ENCODE peak calls at places on chromosome 1, in six cellular contexts. One of them, this sample, is unnamed.

GRCh38 chr1:81379430-81379829 is 421.3 kb upstream of the ADGRL2 start:
- DNase-seq in HFFc6: no peak
- DNase-seq in pancreas: no peak
- DNase-seq in endothelial cell: no peak
- DNase-seq in tibial artery: no peak
- DNase-seq in astrocyte of the spinal cord: no peak
- DNase-seq in this sample: no peak

GRCh38 chr1:26053718-26054572 is 8.0 kb upstream of the SLC30A2 start:
- DNase-seq in astrocyte of the spinal cord: no peak
- DNase-seq in pancreas: no peak
- DNase-seq in tibial artery: no peak
- DNase-seq in endothelial cell: no peak
- DNase-seq in HFFc6: no peak
- DNase-seq in this sample: no peak

GRCh38 chr1:15803380-15803779 is 4.1 kb downstream of the UQCRHL start:
- DNase-seq in astrocyte of the spinal cord: peak
- DNase-seq in HFFc6: peak
- DNase-seq in tibial artery: no peak
- DNase-seq in pancreas: no peak
- DNase-seq in endothelial cell: peak
- DNase-seq in this sample: no peak

GRCh38 chr1:18651727-18652126 is 21.1 kb downstream of the PAX7 start:
- DNase-seq in astrocyte of the spinal cord: no peak
- DNase-seq in tibial artery: no peak
- DNase-seq in pancreas: no peak
- DNase-seq in HFFc6: no peak
- DNase-seq in endothelial cell: no peak
- DNase-seq in this sample: no peak

GRCh38 chr1:230493264-230493663 is 67.1 kb upstream of the PGBD5 start:
- DNase-seq in HFFc6: no peak
- DNase-seq in astrocyte of the spinal cord: no peak
- DNase-seq in tibial artery: no peak
- DNase-seq in pancreas: no peak
- DNase-seq in endothelial cell: no peak
- DNase-seq in this sample: no peak

GRCh38 chr1:167685844-167686243 is 35.9 kb upstream of the MPZL1 start:
- DNase-seq in pancreas: no peak
- DNase-seq in tibial artery: no peak
- DNase-seq in HFFc6: no peak
- DNase-seq in endothelial cell: no peak
- DNase-seq in astrocyte of the spinal cord: no peak
- DNase-seq in this sample: no peak

GRCh38 chr1:3610165-3610822 is 1.0 kb downstream of the MEGF6 start:
- DNase-seq in pancreas: no peak
- DNase-seq in endothelial cell: no peak
- DNase-seq in astrocyte of the spinal cord: no peak
- DNase-seq in HFFc6: no peak
- DNase-seq in tibial artery: no peak
- DNase-seq in this sample: no peak

GRCh38 chr1:168726719-168727118 is 2.3 kb downstream of the DPT start:
- DNase-seq in astrocyte of the spinal cord: no peak
- DNase-seq in tibial artery: no peak
- DNase-seq in HFFc6: no peak
- DNase-seq in pancreas: no peak
- DNase-seq in endothelial cell: no peak
- DNase-seq in this sample: no peak

GRCh38 chr1:203607169-203607873 is 19.3 kb upstream of the ATP2B4 start:
- DNase-seq in astrocyte of the spinal cord: peak
- DNase-seq in endothelial cell: no peak
- DNase-seq in pancreas: no peak
- DNase-seq in HFFc6: peak
- DNase-seq in tibial artery: peak
- DNase-seq in this sample: peak

GRCh38 chr1:246068619-246069509 is 438.2 kb downstream of the SMYD3 start:
- DNase-seq in pancreas: no peak
- DNase-seq in endothelial cell: no peak
- DNase-seq in astrocyte of the spinal cord: no peak
- DNase-seq in tibial artery: no peak
- DNase-seq in HFFc6: no peak
- DNase-seq in this sample: no peak

GRCh38 chr1:248807067-248807737 is 18.5 kb downstream of the SH3BP5L start:
- DNase-seq in tibial artery: no peak
- DNase-seq in pancreas: peak
- DNase-seq in HFFc6: no peak
- DNase-seq in endothelial cell: peak
- DNase-seq in astrocyte of the spinal cord: peak
- DNase-seq in this sample: no peak

GRCh38 chr1:18365099-18365705 is 115.5 kb upstream of the KLHDC7A start:
- DNase-seq in pancreas: no peak
- DNase-seq in HFFc6: no peak
- DNase-seq in astrocyte of the spinal cord: no peak
- DNase-seq in tibial artery: no peak
- DNase-seq in endothelial cell: no peak
- DNase-seq in this sample: no peak

GRCh38 chr1:107829083-107829771 is 135.8 kb downstream of the VAV3 start:
- DNase-seq in pancreas: no peak
- DNase-seq in HFFc6: no peak
- DNase-seq in endothelial cell: no peak
- DNase-seq in astrocyte of the spinal cord: peak
- DNase-seq in tibial artery: no peak
- DNase-seq in this sample: no peak

GRCh38 chr1:182080955-182081582 is 19.6 kb upstream of the ZNF648 start:
- DNase-seq in HFFc6: peak
- DNase-seq in tibial artery: no peak
- DNase-seq in pancreas: no peak
- DNase-seq in endothelial cell: peak
- DNase-seq in astrocyte of the spinal cord: peak
- DNase-seq in this sample: no peak

GRCh38 chr1:237953238-237953637 is 62.5 kb upstream of the ZP4 start:
- DNase-seq in pancreas: no peak
- DNase-seq in astrocyte of the spinal cord: no peak
- DNase-seq in endothelial cell: no peak
- DNase-seq in HFFc6: peak
- DNase-seq in tibial artery: no peak
- DNase-seq in this sample: no peak

GRCh38 chr1:89687254-89687653 is 54.3 kb downstream of the LRRC8C start:
- DNase-seq in astrocyte of the spinal cord: no peak
- DNase-seq in endothelial cell: no peak
- DNase-seq in HFFc6: peak
- DNase-seq in pancreas: no peak
- DNase-seq in tibial artery: no peak
- DNase-seq in this sample: no peak

GRCh38 chr1:243946946-243947345 is 96.9 kb upstream of the AKT3 start:
- DNase-seq in astrocyte of the spinal cord: no peak
- DNase-seq in endothelial cell: peak
- DNase-seq in tibial artery: no peak
- DNase-seq in pancreas: no peak
- DNase-seq in HFFc6: no peak
- DNase-seq in this sample: no peak
- TF ChIP-seq CTCF in astrocyte of the spinal cord: peak
- TF ChIP-seq CTCF in endothelial cell: peak
- TF ChIP-seq CTCF in tibial artery: peak
- TF ChIP-seq CTCF in pancreas: no peak
- TF ChIP-seq CTCF in HFFc6: peak
- TF ChIP-seq CTCF in this sample: peak

GRCh38 chr1:75616436-75617433 is 5.8 kb upstream of the SLC44A5 start:
- DNase-seq in tibial artery: no peak
- DNase-seq in endothelial cell: peak
- DNase-seq in astrocyte of the spinal cord: peak
- DNase-seq in pancreas: peak
- DNase-seq in HFFc6: no peak
- DNase-seq in this sample: no peak

GRCh38 chr1:75611014-75611413 is at the start of gene SLC44A5:
- DNase-seq in tibial artery: no peak
- DNase-seq in pancreas: no peak
- DNase-seq in astrocyte of the spinal cord: no peak
- DNase-seq in HFFc6: no peak
- DNase-seq in endothelial cell: no peak
- DNase-seq in this sample: no peak

GRCh38 chr1:75618382-75618781 is 7.5 kb upstream of the SLC44A5 start:
- DNase-seq in tibial artery: no peak
- DNase-seq in astrocyte of the spinal cord: no peak
- DNase-seq in HFFc6: no peak
- DNase-seq in endothelial cell: no peak
- DNase-seq in pancreas: no peak
- DNase-seq in this sample: no peak

GRCh38 chr1:75615664-75616435 is 4.9 kb upstream of the SLC44A5 start:
- DNase-seq in tibial artery: peak
- DNase-seq in endothelial cell: peak
- DNase-seq in pancreas: peak
- DNase-seq in astrocyte of the spinal cord: peak
- DNase-seq in HFFc6: no peak
- DNase-seq in this sample: no peak

DNA sequence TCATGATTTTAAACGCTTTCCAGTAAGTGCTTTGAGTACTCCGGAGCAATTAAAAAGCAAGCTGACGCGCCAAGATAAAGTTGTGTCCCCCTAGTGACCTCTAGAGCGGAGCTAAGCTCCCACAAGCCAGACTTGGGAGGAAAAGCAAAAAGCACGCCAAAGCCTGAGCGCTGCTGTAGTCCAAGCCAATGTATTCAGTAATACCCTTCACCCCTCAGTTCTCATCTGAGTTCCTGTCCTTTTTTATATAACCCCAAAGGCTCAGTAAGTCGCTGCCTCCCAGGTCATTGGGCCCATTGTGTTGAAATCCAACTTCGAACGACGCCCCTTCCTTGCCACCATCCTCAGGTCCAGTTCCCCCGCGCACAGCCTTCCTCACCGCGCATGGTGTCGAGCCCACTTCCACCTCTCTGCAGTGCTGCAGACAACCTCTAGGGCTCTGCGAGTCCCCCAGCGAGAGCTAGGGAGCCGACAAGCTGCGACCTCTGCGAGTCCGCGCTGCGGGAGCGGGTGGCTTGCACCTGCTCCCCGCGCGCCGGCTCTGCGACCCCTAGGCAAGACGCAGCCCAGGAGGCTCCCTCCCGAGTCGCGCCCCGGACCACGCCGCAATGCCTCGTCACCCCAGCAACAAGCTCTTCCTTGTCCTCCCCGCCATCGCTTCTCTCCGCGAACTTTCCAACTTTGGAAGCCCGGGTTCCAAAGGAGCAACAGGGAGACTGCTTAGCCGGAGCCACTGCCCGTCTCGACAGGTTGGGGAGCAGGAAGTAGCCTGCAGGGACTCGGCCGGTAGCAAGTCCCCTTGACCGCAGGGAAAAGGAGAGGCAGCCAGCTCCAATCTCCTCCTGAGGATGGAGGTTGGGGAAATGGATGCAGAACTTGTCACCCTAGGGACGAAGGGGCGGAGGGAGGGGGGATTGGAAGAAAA is 3.8 kb upstream of the SLC44A5 start:
- DNase-seq in pancreas: peak
- DNase-seq in tibial artery: peak
- DNase-seq in HFFc6: no peak
- DNase-seq in astrocyte of the spinal cord: peak
- DNase-seq in endothelial cell: peak
- DNase-seq in this sample: no peak
- TF ChIP-seq CTCF in pancreas: peak
- TF ChIP-seq CTCF in tibial artery: peak
- TF ChIP-seq CTCF in HFFc6: peak
- TF ChIP-seq CTCF in astrocyte of the spinal cord: peak
- TF ChIP-seq CTCF in endothelial cell: no peak
- TF ChIP-seq CTCF in this sample: peak

DNA sequence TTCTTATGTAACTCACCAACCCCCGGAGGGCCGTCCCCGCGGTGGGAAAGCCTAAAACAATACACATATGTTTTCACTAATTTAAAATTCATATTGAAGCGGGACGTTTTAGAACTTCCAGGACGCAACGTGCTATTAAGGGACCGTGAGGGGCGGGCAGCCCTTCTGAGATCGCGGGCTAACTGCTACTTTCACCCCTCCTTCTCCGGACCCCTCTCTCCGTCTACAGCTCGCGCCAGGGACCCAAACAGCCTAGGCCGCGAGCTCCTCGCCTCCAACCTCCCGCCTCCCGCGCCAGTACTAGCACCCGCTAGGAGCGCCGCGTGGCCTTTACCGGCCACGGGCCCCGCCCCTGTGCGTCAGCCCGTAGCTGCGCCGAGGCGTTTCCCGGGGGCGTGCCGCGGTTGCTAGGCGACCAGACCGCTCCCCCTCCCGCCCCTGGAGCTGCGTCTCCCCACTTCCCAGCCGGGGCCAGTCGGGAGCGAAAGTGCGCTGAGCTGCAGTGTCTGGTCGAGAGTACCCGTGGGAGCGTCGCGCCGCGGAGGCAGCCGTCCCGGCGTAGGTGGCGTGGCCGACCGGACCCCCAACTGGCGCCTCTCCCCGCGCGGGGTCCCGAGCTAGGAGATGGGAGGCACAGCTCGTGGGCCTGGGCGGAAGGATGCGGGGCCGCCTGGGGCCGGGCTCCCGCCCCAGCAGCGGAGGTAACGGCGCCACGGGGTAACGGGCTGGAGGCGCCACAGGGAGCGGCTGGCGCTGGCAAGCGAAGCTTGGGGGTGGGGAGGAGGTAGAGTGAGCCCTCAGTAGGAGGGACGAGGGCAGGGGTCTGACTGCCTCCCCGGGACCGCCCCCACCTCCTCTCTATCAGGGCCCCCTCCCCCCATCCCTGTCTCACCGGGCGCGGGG is at the start of gene DYRK3:
- DNase-seq in HFFc6: peak
- DNase-seq in pancreas: peak
- DNase-seq in astrocyte of the spinal cord: peak
- DNase-seq in tibial artery: peak
- DNase-seq in endothelial cell: peak
- DNase-seq in this sample: peak
- TF ChIP-seq CTCF in HFFc6: peak
- TF ChIP-seq CTCF in pancreas: no peak
- TF ChIP-seq CTCF in astrocyte of the spinal cord: no peak
- TF ChIP-seq CTCF in tibial artery: peak
- TF ChIP-seq CTCF in endothelial cell: no peak
- TF ChIP-seq CTCF in this sample: peak

DNA sequence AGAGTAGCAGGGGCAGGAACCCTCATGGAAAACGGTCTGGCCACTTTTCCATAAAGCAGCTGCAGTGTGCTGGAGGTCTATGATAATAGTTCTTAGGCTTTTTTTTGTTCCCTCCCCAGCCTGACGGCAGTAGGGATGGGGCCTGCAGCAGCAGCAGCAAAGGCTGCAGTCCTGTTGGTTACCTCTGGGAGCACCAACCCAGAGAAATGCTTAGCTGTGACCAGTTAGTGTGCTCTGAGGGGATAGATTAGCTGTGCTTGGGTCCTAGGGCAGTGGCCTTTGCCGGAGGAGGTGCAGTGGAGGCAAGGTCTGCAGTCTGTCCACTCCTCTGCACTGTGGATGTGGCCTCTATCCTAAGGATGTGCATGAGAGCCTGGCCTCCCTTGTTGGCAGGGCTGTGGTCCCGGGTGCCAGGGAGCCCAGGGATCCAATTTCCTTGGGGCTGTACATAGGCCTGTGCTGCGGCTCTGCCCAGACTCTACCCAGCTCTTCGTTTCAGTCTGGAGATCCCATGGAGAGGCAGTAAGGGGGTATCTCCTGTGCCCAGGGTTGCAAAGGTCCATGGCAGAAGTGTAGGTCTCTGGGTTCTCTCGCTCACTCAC is 322.7 kb downstream of the PTBP2 start:
- DNase-seq in endothelial cell: no peak
- DNase-seq in astrocyte of the spinal cord: no peak
- DNase-seq in pancreas: no peak
- DNase-seq in HFFc6: no peak
- DNase-seq in tibial artery: no peak
- DNase-seq in this sample: no peak
- TF ChIP-seq CTCF in endothelial cell: no peak
- TF ChIP-seq CTCF in astrocyte of the spinal cord: no peak
- TF ChIP-seq CTCF in pancreas: no peak
- TF ChIP-seq CTCF in HFFc6: no peak
- TF ChIP-seq CTCF in tibial artery: no peak
- TF ChIP-seq CTCF in this sample: no peak